ENCODE peak calls at places on chromosome 18, in nine cellular contexts. C is AG09319, V is mesothelial cell of epicardium, R is AG04450, M is heart right ventricle, Y is choroid plexus epithelial cell, S is body of pancreas, I is pancreas, Z is GM12878. J is an unnamed sample.

GRCh38 chr18:45984546-45985235 is 17.6 kb upstream of the EPG5 start:
- DNase-seq in M (no peak), C (no peak), I (no peak), V (no peak), S (no peak), Y (no peak), R (no peak), Z (no peak), J (no peak)

GRCh38 chr18:35334821-35335220 is 9.4 kb downstream of the ZNF24 start:
- DNase-seq in Z (no peak), S (no peak), R (no peak), Y (peak; percentile 42), M (no peak), I (no peak), C (no peak), V (no peak), J (no peak)

GRCh38 chr18:29241199-29241598 is 1064.3 kb upstream of the CDH2 start:
- DNase-seq in C (no peak), Y (no peak), R (no peak), M (no peak), V (no peak), Z (no peak), S (no peak), I (no peak), J (no peak)

GRCh38 chr18:63131106-63131943 is 188.2 kb downstream of the BCL2 start:
- DNase-seq in Y (peak; percentile 78), R (peak; percentile 16), V (no peak), Z (no peak), C (peak; percentile 25), M (peak; percentile 74), S (peak; percentile 58), I (peak; percentile 34), J (no peak)

GRCh38 chr18:23746851-23747250 is 57.6 kb downstream of the LAMA3 start:
- DNase-seq in Z (no peak), M (no peak), C (no peak), V (no peak), S (no peak), I (no peak), Y (no peak), R (no peak), J (no peak)

GRCh38 chr18:40949138-40949949 is 1005.7 kb upstream of the PIK3C3 start:
- DNase-seq in Z (no peak), I (no peak), R (no peak), C (no peak), M (no peak), V (no peak), S (no peak), Y (no peak), J (peak; percentile 17)

GRCh38 chr18:70074091-70074490 is 126.4 kb upstream of the CD226 start:
- DNase-seq in C (no peak), V (no peak), Z (no peak), Y (peak; percentile 2), R (peak; percentile 16), M (no peak), S (no peak), I (no peak), J (no peak)

GRCh38 chr18:48800479-48800876 is 150.3 kb downstream of the SMAD7 start:
- DNase-seq in Y (no peak), R (no peak), I (peak; percentile 7), M (no peak), S (peak; percentile 3), C (no peak), V (peak; percentile 7), Z (no peak), J (peak; percentile 1)

GRCh38 chr18:24055009-24055804 is 40.7 kb downstream of the TTC39C start:
- DNase-seq in V (no peak), I (no peak), C (no peak), Z (no peak), Y (no peak), S (no peak), M (no peak), R (no peak), J (no peak)

GRCh38 chr18:58054041-58054733 is 10.2 kb downstream of the NEDD4L start:
- DNase-seq in S (peak; percentile 56), R (no peak), M (no peak), C (no peak), Z (no peak), I (no peak), Y (peak; percentile 66), V (no peak), J (no peak)

GRCh38 chr18:26052497-26052896 is 37.9 kb downstream of the SS18 start:
- DNase-seq in Z (no peak), M (no peak), C (no peak), S (no peak), Y (no peak), I (no peak), V (no peak), R (no peak), J (no peak)

GRCh38 chr18:6414118-6414722 is 491 bp downstream of the L3MBTL4 start:
- DNase-seq in S (peak; percentile 83), M (peak; percentile 63), R (no peak), Z (no peak), I (peak; percentile 70), Y (peak; percentile 16), C (no peak), V (peak; percentile 73), J (peak; percentile 56)

GRCh38 chr18:30376515-30376914 is 666.0 kb downstream of the DSC3 start:
- DNase-seq in V (no peak), M (no peak), C (no peak), Y (no peak), I (no peak), R (no peak), S (no peak), Z (no peak), J (no peak)

GRCh38 chr18:47953471-47953931 is 23.0 kb upstream of the SMAD2 start:
- DNase-seq in Y (no peak), R (no peak), Z (no peak), S (peak; percentile 17), V (no peak), M (peak; percentile 15), C (peak; percentile 29), I (peak; percentile 30), J (peak; percentile 36)

GRCh38 chr18:80200171-80200931 is 47.0 kb downstream of the PARD6G start:
- DNase-seq in Y (peak; percentile 20), I (no peak), M (no peak), C (no peak), S (no peak), V (peak; percentile 35), Z (no peak), R (no peak), J (peak; percentile 40)
- TF ChIP-seq CTCF in Y (peak; percentile 37), I (no peak), M (peak; percentile 22), C (no peak), S (no peak), V (no peak), Z (peak; percentile 41), R (peak; percentile 14), J (no peak)

GRCh38 chr18:36620801-36621200 is 208.0 kb downstream of the TPGS2 start:
- DNase-seq in S (no peak), Z (no peak), I (no peak), M (no peak), V (no peak), Y (no peak), R (no peak), C (peak; percentile 24), J (no peak)
- TF ChIP-seq CTCF in S (no peak), Z (no peak), I (no peak), M (no peak), V (no peak), Y (no peak), R (no peak), C (no peak), J (no peak)

DNA sequence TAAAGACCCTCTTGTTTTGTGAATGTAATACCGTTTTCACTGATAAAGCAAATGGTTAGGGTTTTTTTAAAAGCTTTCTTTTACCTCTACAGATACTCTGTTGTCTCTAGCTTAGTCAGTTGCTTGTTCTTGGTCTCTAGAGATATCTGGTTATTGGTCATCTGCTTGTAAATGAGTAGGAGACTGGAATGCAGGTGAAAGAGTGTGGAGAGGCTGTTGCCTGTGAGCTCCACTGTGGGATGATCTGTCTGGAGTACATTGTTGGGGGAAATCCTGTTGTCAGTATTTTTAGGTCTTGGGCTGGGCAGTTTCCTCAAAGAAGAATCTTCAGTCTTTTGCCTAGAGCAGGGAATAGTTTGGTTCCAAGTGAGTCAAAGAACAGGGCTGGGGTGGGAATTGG is 67.7 kb downstream of the SMCHD1 start:
- DNase-seq in C (no peak), R (no peak), S (no peak), Z (no peak), V (no peak), M (no peak), I (no peak), Y (peak; percentile 30), J (no peak)
- TF ChIP-seq CTCF in C (no peak), R (no peak), S (no peak), Z (no peak), V (no peak), M (no peak), I (no peak), Y (no peak), J (no peak)

GRCh38 chr18:22168360-22168921 is 948 bp upstream of the GATA6 start:
- DNase-seq in Z (no peak), M (peak; percentile 44), Y (no peak), S (peak; percentile 74), I (peak; percentile 59), C (no peak), R (no peak), V (peak; percentile 53), J (peak; percentile 44)

GRCh38 chr18:22169889-22170420 is 566 bp downstream of the GATA6 start:
- DNase-seq in V (peak; percentile 57), M (peak; percentile 62), C (no peak), R (no peak), Y (no peak), S (peak; percentile 57), Z (no peak), I (peak; percentile 60), J (no peak)

GRCh38 chr18:22167471-22168151 is 1.8 kb upstream of the GATA6 start:
- DNase-seq in V (peak; percentile 59), M (peak; percentile 47), Z (no peak), S (peak; percentile 71), C (no peak), R (no peak), Y (no peak), I (peak; percentile 53), J (peak; percentile 28)

GRCh38 chr18:22170421-22171262 is 1.3 kb downstream of the GATA6 start:
- DNase-seq in S (peak; percentile 79), R (peak; percentile 24), Z (no peak), M (peak; percentile 76), V (peak; percentile 68), Y (peak; percentile 80), I (peak; percentile 68), C (no peak), J (peak; percentile 60)

DNA sequence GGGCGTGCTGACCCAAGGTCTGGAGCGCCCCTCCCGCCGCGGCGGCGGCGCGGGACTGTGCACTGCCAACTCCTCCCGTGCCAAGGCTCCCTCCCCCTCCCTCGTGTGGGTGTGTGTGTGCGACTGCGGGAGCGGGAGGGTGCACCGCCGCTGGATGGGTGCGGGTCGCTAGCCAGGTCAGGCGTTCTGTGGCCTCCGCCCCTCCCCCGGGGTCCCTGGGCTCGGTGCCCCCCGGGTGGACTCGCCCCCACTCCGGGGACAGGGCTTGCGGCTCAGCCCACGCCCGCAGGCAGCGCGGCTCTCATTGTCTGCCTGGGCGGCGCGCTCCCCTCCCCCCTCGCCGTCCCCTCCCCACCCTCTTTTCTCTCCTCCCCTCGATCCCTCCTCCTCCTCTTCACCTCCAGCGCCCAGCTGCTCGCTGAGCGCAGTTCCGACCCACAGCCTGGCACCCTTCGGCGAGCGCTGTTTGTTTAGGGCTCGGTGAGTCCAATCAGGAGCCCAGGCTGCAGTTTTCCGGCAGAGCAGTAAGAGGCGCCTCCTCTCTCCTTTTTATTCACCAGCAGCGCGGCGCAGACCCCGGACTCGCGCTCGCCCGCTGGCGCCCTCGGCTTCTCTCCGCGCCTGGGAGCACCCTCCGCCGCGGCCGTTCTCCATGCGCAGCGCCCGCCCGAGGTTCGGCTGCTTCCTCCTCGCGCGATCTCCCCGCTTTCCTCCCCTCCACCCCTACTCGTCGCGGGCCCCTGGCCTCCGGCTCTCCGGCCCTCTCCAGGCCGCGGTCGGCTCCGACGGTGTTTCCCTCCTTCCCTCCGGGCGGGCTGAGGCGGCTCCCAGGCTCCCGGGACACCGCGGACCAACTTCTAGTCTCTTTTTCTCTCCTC is at the start of gene GATA6:
- DNase-seq in R (peak; percentile 70), C (peak; percentile 76), Z (no peak), M (peak; percentile 90), Y (peak; percentile 98), S (peak; percentile 98), V (peak; percentile 84), I (peak; percentile 97), J (peak; percentile 78)
- TF ChIP-seq CTCF in R (peak; percentile 69), C (peak; percentile 65), Z (peak; percentile 12), M (peak; percentile 68), Y (peak; percentile 67), S (no peak), V (no peak), I (no peak), J (no peak)